ENCODE peak calls at places on chromosomes 13 and 19, in five cellular contexts. S is cardiac muscle cell, P is breast epithelium, L is IMR-90, M is testis. N is an unnamed sample.

GRCh38 chr19:29193116-29193515 is 19.8 kb downstream of the UQCRFS1 start:
- DNase-seq in P (no peak), M (no peak), L (no peak), S (no peak), N (no peak)

GRCh38 chr19:45451181-45451849 is 16.5 kb upstream of the FOSB start:
- DNase-seq in L (peak; percentile 88), M (peak; percentile 51), P (no peak), S (no peak), N (no peak)

GRCh38 chr13:46475586-46475991 is 77.4 kb upstream of the LRCH1 start:
- DNase-seq in M (no peak), S (no peak), L (no peak), P (no peak), N (no peak)

GRCh38 chr19:2049741-2050348 is 1.2 kb downstream of the MKNK2 start:
- DNase-seq in M (peak; percentile 67), P (peak; percentile 88), S (peak; percentile 54), L (peak; percentile 61), N (peak; percentile 91)

GRCh38 chr19:6580313-6580712 is 10.6 kb downstream of the CD70 start:
- DNase-seq in S (no peak), P (no peak), M (no peak), L (peak; percentile 12), N (no peak)

GRCh38 chr13:32010137-32010536 is 21.4 kb upstream of the FRY start:
- DNase-seq in L (peak; percentile 31), M (peak; percentile 20), P (no peak), S (no peak), N (no peak)

GRCh38 chr19:44401108-44401786 is at the start of gene ZNF285:
- DNase-seq in L (peak; percentile 95), S (peak; percentile 97), P (peak; percentile 90), M (peak; percentile 96), N (peak; percentile 98)

GRCh38 chr13:75881109-75881775 is 245.1 kb downstream of the LMO7 start:
- DNase-seq in S (no peak), P (no peak), L (peak; percentile 77), M (no peak), N (no peak)

GRCh38 chr19:56147307-56147706 is 6.2 kb downstream of the ZNF444 start:
- DNase-seq in M (peak; percentile 51), S (no peak), P (no peak), L (no peak), N (no peak)

GRCh38 chr13:48158290-48158689 is 63.4 kb upstream of the MED4 start:
- DNase-seq in S (no peak), M (no peak), L (no peak), P (no peak), N (no peak)
- H3K4me1 ChIP-seq in S (no peaks in the 10 kb centered on the region), M (no peaks in the 10 kb centered on the region), L (no peaks in the 10 kb centered on the region), P (no peaks in the 10 kb centered on the region), N (peaks cover 9% of the 10 kb centered on the region)

GRCh38 chr13:36344173-36344572 is 2.0 kb downstream of the SPART start:
- DNase-seq in M (no peak), S (no peak), L (peak; percentile 70), P (no peak), N (no peak)

GRCh38 chr13:36345438-36346221 is 564 bp downstream of the SPART start:
- DNase-seq in L (peak; percentile 92), S (peak; percentile 47), M (peak; percentile 91), P (no peak), N (peak; percentile 75)

GRCh38 chr13:36346222-36347083 is at the start of gene SPART:
- DNase-seq in L (peak; percentile 88), P (peak; percentile 86), S (peak; percentile 91), M (peak; percentile 97), N (peak; percentile 97)

GRCh38 chr13:36343766-36344165 is 2.4 kb downstream of the SPART start:
- DNase-seq in P (no peak), L (no peak), S (no peak), M (peak; percentile 29), N (no peak)

GRCh38 chr13:36344886-36345437 is 1.2 kb downstream of the SPART start:
- DNase-seq in P (no peak), M (peak; percentile 46), L (no peak), S (peak; percentile 3), N (no peak)
- H3K27ac ChIP-seq in P (peak overlapping the region; percentile 99), M (peak overlapping the region; percentile 99), L (peak overlapping the region; percentile 96), S (no peak overlapping the region), N (peak overlapping the region; percentile 92)

GRCh38 chr13:34224877-34225276 is 406.9 kb downstream of the RFC3 start:
- DNase-seq in S (no peak), L (no peak), P (peak; percentile 60), M (peak; percentile 19), N (no peak)

DNA sequence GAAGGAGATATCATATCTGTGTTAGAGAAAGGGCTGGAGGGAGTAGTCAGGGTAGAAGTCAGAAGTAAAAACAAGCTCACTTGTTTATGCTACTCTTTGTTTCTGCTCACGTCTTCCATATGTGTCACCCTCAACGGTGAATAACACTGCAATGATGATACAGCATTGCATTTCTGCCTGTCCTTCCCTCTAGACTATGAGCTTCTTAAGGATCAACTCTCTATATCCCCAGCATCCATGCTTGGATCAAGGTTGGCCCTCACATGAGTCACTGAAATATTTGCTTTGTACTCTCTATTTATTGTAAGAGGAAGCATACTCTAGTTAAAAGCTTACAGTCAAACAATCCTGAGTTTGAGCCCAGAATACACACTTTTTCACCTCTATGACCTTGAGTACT is 406.0 kb downstream of the RFC3 start:
- DNase-seq in S (no peak), P (no peak), L (peak; percentile 0), M (no peak), N (no peak)
- H3K4me3 ChIP-seq in S (no peak overlapping the region), P (no peak overlapping the region), L (no peak overlapping the region), M (no peak overlapping the region), N (no peak overlapping the region)

GRCh38 chr13:44493213-44493812 is 82.8 kb downstream of the TSC22D1 start:
- DNase-seq in S (no peak), L (no peak), M (no peak), P (no peak), N (no peak)
- H3K4me1 ChIP-seq in S (peaks cover 2% of the 10 kb centered on the region), L (no peaks in the 10 kb centered on the region), M (no peaks in the 10 kb centered on the region), P (no peaks in the 10 kb centered on the region), N (no peaks in the 10 kb centered on the region)

N was measured in right cardiac atrium.